ENCODE peak calls at places on chromosome 6, in four cellular contexts. A is sciatic nerve, I is lower lobe of right lung, J is activated gamma-delta T cell. T is an unnamed sample.
A peak's percentile ranks its signal among the peaks of the same experiment; 100 is the strongest.

GRCh38 chr6:159886270-159886669 is 4.5 kb upstream of the MAS1 start:
- DNase-seq in J (no peak), A (no peak), I (no peak), T (no peak)

GRCh38 chr6:40755046-40755681 is 168.0 kb upstream of the LRFN2 start:
- DNase-seq in J (no peak), I (no peak), A (no peak), T (no peak)

GRCh38 chr6:133623065-133623464 is 265.8 kb upstream of the TCF21 start:
- DNase-seq in J (no peak), I (no peak), A (no peak), T (no peak)

GRCh38 chr6:137163732-137164318 is 9.6 kb downstream of the IL22RA2 start:
- DNase-seq in J (no peak), A (no peak), I (no peak), T (no peak)

GRCh38 chr6:16585805-16586204 is 175.5 kb downstream of the ATXN1 start:
- DNase-seq in J (no peak), I (no peak), A (no peak), T (no peak)

GRCh38 chr6:148272597-148272996 is 70.0 kb upstream of the SASH1 start:
- DNase-seq in I (no peak), J (no peak), A (no peak), T (no peak)

GRCh38 chr6:4351506-4351852 is 216.1 kb upstream of the ECI2 start:
- DNase-seq in I (no peak), J (no peak), A (no peak), T (no peak)

GRCh38 chr6:168318579-168319278 is 848 bp downstream of the DACT2 start:
- DNase-seq in J (no peak), A (no peak), I (no peak), T (no peak)

GRCh38 chr6:119138906-119139541 is 60.6 kb upstream of the FAM184A start:
- DNase-seq in I (no peak), A (no peak), J (no peak), T (no peak)

GRCh38 chr6:158631678-158632537 is 12.6 kb downstream of the DYNLT1 start:
- DNase-seq in J (no peak), A (no peak), I (no peak), T (peak; percentile 37)

GRCh38 chr6:162371133-162371532 is 356.4 kb downstream of the PRKN start:
- DNase-seq in I (no peak), A (no peak), J (no peak), T (no peak)

GRCh38 chr6:38443750-38444149 is 196.0 kb downstream of the BTBD9 start:
- DNase-seq in J (no peak), A (no peak), I (no peak), T (no peak)

GRCh38 chr6:56399672-56400263 is 152.4 kb upstream of the COL21A1 start:
- DNase-seq in I (no peak), J (no peak), A (no peak), T (no peak)

GRCh38 chr6:128807577-128807976 is 75.4 kb upstream of the LAMA2 start:
- DNase-seq in A (no peak), J (no peak), I (no peak), T (no peak)

GRCh38 chr6:141123497-141123896 is 1009.2 kb upstream of the GJE1 start:
- DNase-seq in J (no peak), I (no peak), A (no peak), T (no peak)

GRCh38 chr6:166277021-166277420 is 31.2 kb downstream of the PRR18 start:
- DNase-seq in J (no peak), I (no peak), A (no peak), T (no peak)

GRCh38 chr6:47680056-47680455 is 18.3 kb upstream of the ADGRF4 start:
- DNase-seq in A (no peak), I (no peak), J (no peak), T (no peak)

T was measured in RWPE2.